ENCODE peak calls at places on chromosomes 5 and 9, in five cellular contexts. F is T-helper 9 cell; S is stimulated activated CD4-positive, alpha-beta T cell treated with anti-CD3 and anti-CD28 coated beads, Interleukin-1b, Interleukin-23, amount 100 ng/mL, for 1 hour; T is NCI-H1092 treated with DMSO at 0.1 percent for 48 hours; W is GM04503. Y is an unnamed sample.

GRCh38 chr5:38724301-38725030 is 121.3 kb upstream of the OSMR start:
- DNase-seq in W (no peak), T (no peak), F (no peak), S (no peak), Y (peak)

GRCh38 chr5:178425621-178426068 is 164.5 kb downstream of the COL23A1 start:
- DNase-seq in F (no peak), W (no peak), S (no peak), T (no peak), Y (no peak)

GRCh38 chr5:82399111-82399510 is 121.0 kb upstream of the RPS23 start:
- DNase-seq in T (no peak), W (no peak), S (no peak), F (no peak), Y (no peak)

GRCh38 chr5:34534237-34535108 is 121.7 kb upstream of the RAI14 start:
- DNase-seq in F (no peak), S (no peak), W (peak), T (no peak), Y (peak)

GRCh38 chr5:116176124-116176523 is 91.3 kb downstream of the COMMD10 start:
- DNase-seq in W (no peak), S (no peak), T (no peak), F (no peak), Y (peak)

GRCh38 chr9:18109670-18110069 is 364.3 kb upstream of the ADAMTSL1 start:
- DNase-seq in S (no peak), W (no peak), T (no peak), F (no peak), Y (no peak)

GRCh38 chr5:103436661-103437060 is 125.9 kb downstream of the NUDT12 start:
- DNase-seq in S (no peak), F (no peak), T (no peak), W (no peak), Y (peak)

GRCh38 chr9:78856144-78856543 is 559.2 kb downstream of the PSAT1 start:
- DNase-seq in T (no peak), W (no peak), S (no peak), F (no peak), Y (peak)

GRCh38 chr9:26971721-26972120 is 15.5 kb downstream of the IFT74 start:
- DNase-seq in T (no peak), S (no peak), F (no peak), W (no peak), Y (no peak)

GRCh38 chr9:6426117-6426516 is 13.1 kb downstream of the UHRF2 start:
- DNase-seq in W (no peak), T (no peak), F (no peak), S (no peak), Y (peak)

GRCh38 chr5:142303576-142303975 is 21.2 kb downstream of the SPRY4 start:
- DNase-seq in T (no peak), F (no peak), S (no peak), W (no peak), Y (peak)

GRCh38 chr5:171953860-171954701 is 52.4 kb downstream of the FBXW11 start:
- DNase-seq in T (no peak), F (no peak), W (peak), S (no peak), Y (peak)